ENCODE peak calls at places on chromosomes 11 and 22, in seven cellular contexts. D, I, N, L, T, S and B are unnamed samples.

GRCh38 chr11:82996966-82997606 is 74.6 kb downstream of the RAB30 start:
- DNase-seq in L (no peak), D (no peak), S (no peak), I (no peak), N (peak), T (no peak), B (no peak)

GRCh38 chr11:73163638-73164174 is 21.6 kb upstream of the FCHSD2 start:
- DNase-seq in D (no peak), N (no peak), L (peak), T (no peak), I (no peak), S (no peak), B (peak)

GRCh38 chr11:975824-976223 is 50.2 kb downstream of the AP2A2 start:
- DNase-seq in L (peak), T (peak), D (peak), I (no peak), S (peak), N (no peak), B (peak)

GRCh38 chr11:22467741-22468140 is 129.6 kb downstream of the SLC17A6 start:
- DNase-seq in S (no peak), D (no peak), L (no peak), N (no peak), I (no peak), T (no peak), B (no peak)

GRCh38 chr11:2302844-2303626 is 1.2 kb downstream of the TSPAN32 start:
- DNase-seq in S (peak), L (no peak), N (no peak), T (no peak), D (no peak), I (no peak), B (no peak)

GRCh38 chr11:40722179-40722795 is 737.2 kb downstream of the LRRC4C start:
- DNase-seq in I (no peak), T (peak), L (peak), D (no peak), N (no peak), S (peak), B (peak)

GRCh38 chr22:45612940-45613339 is 58.7 kb upstream of the ATXN10 start:
- DNase-seq in L (no peak), N (no peak), S (no peak), T (no peak), D (no peak), I (no peak), B (no peak)

GRCh38 chr22:39349967-39350802 is at the start of gene SYNGR1:
- DNase-seq in S (peak), I (no peak), N (no peak), L (no peak), D (no peak), T (no peak), B (no peak)

GRCh38 chr11:77522215-77522614 is 48.3 kb upstream of the PAK1 start:
- DNase-seq in T (no peak), I (no peak), L (no peak), N (no peak), S (no peak), D (no peak), B (no peak)

GRCh38 chr11:35555238-35555887 is 29.9 kb upstream of the PAMR1 start:
- DNase-seq in D (no peak), I (no peak), T (no peak), L (no peak), S (no peak), N (no peak), B (no peak)

GRCh38 chr11:132028380-132029240 is 658.2 kb downstream of the NTM start:
- DNase-seq in N (no peak), L (peak), I (no peak), S (peak), T (peak), D (no peak), B (peak)

GRCh38 chr11:62664405-62665074 is 470 bp downstream of the C11orf98 start:
- DNase-seq in S (peak), D (no peak), L (peak), I (no peak), N (no peak), T (peak), B (peak)

GRCh38 chr11:33634291-33634834 is 66.3 kb downstream of the C11orf91 start:
- DNase-seq in T (no peak), D (no peak), L (no peak), N (no peak), S (no peak), I (peak), B (no peak)

GRCh38 chr11:63613517-63614135 is 607 bp downstream of the PLAAT3 start:
- DNase-seq in L (no peak), N (no peak), S (peak), I (no peak), T (peak), D (peak), B (peak)

GRCh38 chr22:47382164-47382890 is 619.9 kb downstream of the TBC1D22A start:
- DNase-seq in D (no peak), L (no peak), I (no peak), N (no peak), S (no peak), T (no peak), B (no peak)

GRCh38 chr11:72231396-72232259 is 7.1 kb downstream of the INPPL1 start:
- DNase-seq in D (no peak), L (no peak), N (no peak), T (no peak), I (no peak), S (no peak), B (no peak)

GRCh38 chr11:70948855-70949551 is 303.4 kb downstream of the SHANK2 start:
- DNase-seq in T (no peak), N (no peak), I (no peak), D (no peak), S (peak), L (no peak), B (no peak)

GRCh38 chr11:86476109-86476861 is 101.6 kb downstream of the CCDC81 start:
- DNase-seq in N (no peak), D (no peak), S (no peak), I (no peak), L (peak), T (no peak), B (no peak)

GRCh38 chr11:86761978-86762377 is 38.4 kb upstream of the PRSS23 start:
- DNase-seq in I (no peak), D (no peak), N (no peak), S (no peak), L (no peak), T (no peak), B (no peak)

GRCh38 chr11:111447931-111448330 is 64.3 kb downstream of the BTG4 start:
- DNase-seq in L (no peak), N (no peak), D (no peak), I (no peak), T (no peak), S (peak), B (no peak)

GRCh38 chr11:74147199-74147929 is 23.4 kb downstream of the C2CD3 start:
- DNase-seq in S (no peak), I (no peak), N (no peak), D (no peak), L (no peak), T (no peak), B (no peak)

GRCh38 chr11:109421981-109422590 is at the start of gene C11orf87:
- DNase-seq in I (no peak), S (peak), D (peak), T (no peak), L (no peak), N (no peak), B (no peak)

GRCh38 chr11:95487391-95487790 is 256.4 kb upstream of the SESN3 start:
- DNase-seq in L (no peak), N (peak), D (no peak), S (no peak), I (no peak), T (no peak), B (no peak)

GRCh38 chr11:114182471-114182968 is 113.7 kb upstream of the NNMT start:
- DNase-seq in L (no peak), T (no peak), N (no peak), D (no peak), S (no peak), I (no peak), B (no peak)

GRCh38 chr22:24465566-24465965 is 29.6 kb upstream of the UPB1 start:
- DNase-seq in N (no peak), S (no peak), D (no peak), T (no peak), I (peak), L (peak), B (no peak)

GRCh38 chr22:36238348-36239149 is 778 bp downstream of the APOL2 start:
- DNase-seq in L (no peak), I (no peak), T (peak), N (no peak), D (no peak), S (peak), B (no peak)

GRCh38 chr11:10806206-10806605 is 2.5 kb downstream of the EIF4G2 start:
- DNase-seq in D (no peak), S (no peak), L (no peak), N (no peak), I (no peak), T (no peak), B (no peak)

GRCh38 chr11:110327508-110327907 is 31.1 kb upstream of the RDX start:
- DNase-seq in L (no peak), T (no peak), N (no peak), I (no peak), D (no peak), S (no peak), B (no peak)

GRCh38 chr22:35541254-35541748 is 670 bp downstream of the RASD2 start:
- DNase-seq in L (no peak), T (no peak), N (no peak), I (no peak), D (no peak), S (peak), B (no peak)

GRCh38 chr11:123653405-123653996 is 923 bp downstream of the SCN3B start:
- DNase-seq in N (no peak), D (no peak), I (no peak), S (no peak), L (no peak), T (no peak), B (no peak)

GRCh38 chr11:70866834-70867233 is 385.5 kb downstream of the SHANK2 start:
- DNase-seq in S (no peak), L (no peak), N (no peak), I (no peak), D (no peak), T (no peak), B (no peak)

GRCh38 chr11:73198677-73199076 is 19.4 kb upstream of the P2RY2 start:
- DNase-seq in I (peak), T (peak), L (peak), D (no peak), N (no peak), S (no peak), B (no peak)

GRCh38 chr11:12148466-12148865 is 38.1 kb downstream of the MICAL2 start:
- DNase-seq in D (no peak), N (no peak), L (no peak), T (no peak), I (no peak), S (no peak), B (no peak)

GRCh38 chr11:12150831-12151382 is 40.5 kb downstream of the MICAL2 start:
- DNase-seq in T (no peak), D (no peak), L (no peak), I (no peak), N (no peak), S (no peak), B (no peak)

GRCh38 chr11:12148882-12149281 is 38.5 kb downstream of the MICAL2 start:
- DNase-seq in L (peak), D (no peak), I (no peak), N (no peak), T (no peak), S (no peak), B (no peak)

GRCh38 chr11:12147827-12148226 is 37.4 kb downstream of the MICAL2 start:
- DNase-seq in S (no peak), T (no peak), L (no peak), N (no peak), I (no peak), D (no peak), B (no peak)

GRCh38 chr11:12149672-12150225 is 39.4 kb downstream of the MICAL2 start:
- DNase-seq in D (no peak), S (no peak), T (peak), L (no peak), N (no peak), I (no peak), B (no peak)
- TF ChIP-seq JUND in D (no peak), S (no peak), T (peak), L (no peak), N (no peak), I (no peak), B (no peak)

GRCh38 chr11:61325649-61326414 is 7.1 kb downstream of the DDB1 start:
- DNase-seq in L (no peak), T (no peak), N (no peak), I (no peak), D (no peak), S (no peak), B (no peak)
- TF ChIP-seq JUND in L (no peak), T (no peak), N (no peak), I (no peak), D (no peak), S (no peak), B (no peak)

GRCh38 chr22:48980409-48980808 is 847.3 kb downstream of the BRD1 start:
- DNase-seq in L (no peak), D (no peak), N (no peak), T (no peak), S (no peak), I (no peak), B (no peak)

GRCh38 chr22:48980918-48981317 is 846.8 kb downstream of the BRD1 start:
- DNase-seq in N (no peak), S (no peak), I (no peak), D (no peak), T (no peak), L (no peak), B (no peak)

GRCh38 chr22:48981671-48982070 is 846.0 kb downstream of the BRD1 start:
- DNase-seq in N (no peak), L (no peak), I (no peak), D (no peak), S (no peak), T (no peak), B (no peak)

GRCh38 chr22:48976556-48977535 is 850.8 kb downstream of the BRD1 start:
- DNase-seq in L (peak), I (no peak), D (no peak), N (no peak), S (no peak), T (no peak), B (no peak)

DNA sequence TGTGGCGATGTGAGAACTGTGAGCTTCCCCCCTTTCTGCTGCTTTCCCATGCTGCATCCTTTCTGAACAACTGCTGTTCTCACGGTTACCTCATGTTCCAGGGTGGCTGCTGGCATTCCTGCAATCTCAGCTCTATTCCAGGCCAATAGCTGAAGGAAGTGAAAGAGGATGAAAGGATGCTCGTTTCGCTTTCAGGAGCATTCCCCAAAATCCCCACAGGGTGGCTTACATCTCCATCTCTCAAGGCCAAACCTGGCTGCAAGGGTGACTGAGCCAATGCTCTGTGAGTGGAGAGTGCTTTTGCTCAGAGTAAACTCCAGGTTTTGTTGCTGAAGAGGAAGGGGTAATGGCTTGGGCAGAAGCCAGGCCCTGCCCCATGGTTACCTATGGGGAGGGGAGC is 848.2 kb downstream of the BRD1 start:
- DNase-seq in I (peak), T (peak), N (no peak), S (no peak), D (no peak), L (peak), B (no peak)
- TF ChIP-seq JUND in I (no peak), T (no peak), N (no peak), S (no peak), D (no peak), L (no peak), B (no peak)

GRCh38 chr11:66739983-66740382 is 11.0 kb upstream of the SPTBN2 start:
- DNase-seq in D (no peak), S (no peak), I (no peak), T (no peak), N (no peak), L (no peak), B (no peak)
- TF ChIP-seq JUND in D (no peak), S (no peak), I (no peak), T (no peak), N (no peak), L (no peak), B (no peak)

GRCh38 chr11:47333886-47334443 is 18.5 kb downstream of the MYBPC3 start:
- DNase-seq in N (no peak), I (no peak), D (no peak), S (no peak), L (no peak), T (no peak), B (no peak)
- TF ChIP-seq JUND in N (no peak), I (no peak), D (no peak), S (no peak), L (no peak), T (no peak), B (no peak)

DNA sequence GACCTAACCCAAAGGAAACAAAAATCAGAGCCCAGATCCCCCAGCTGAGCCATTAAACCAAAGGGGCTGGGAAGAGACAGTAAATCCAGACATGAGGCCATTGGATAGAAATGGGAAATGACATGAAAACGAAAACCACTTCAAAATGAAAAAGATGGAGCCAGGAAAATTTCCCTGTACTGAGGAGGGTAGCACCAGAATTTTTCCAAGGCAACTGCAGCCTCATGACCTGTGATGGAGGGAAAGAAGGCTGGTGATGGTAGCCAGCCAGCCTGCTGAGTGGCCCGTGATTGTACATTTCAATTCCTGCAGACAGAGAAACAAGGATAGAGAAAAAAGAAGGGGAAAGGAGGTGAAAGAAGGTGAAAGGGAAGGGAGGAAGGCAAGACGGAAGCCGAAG is 268.4 kb upstream of the PLET1 start:
- DNase-seq in S (no peak), I (no peak), T (no peak), D (no peak), N (no peak), L (no peak), B (no peak)
- TF ChIP-seq JUND in S (no peak), I (no peak), T (no peak), D (no peak), N (no peak), L (no peak), B (no peak)

DNA sequence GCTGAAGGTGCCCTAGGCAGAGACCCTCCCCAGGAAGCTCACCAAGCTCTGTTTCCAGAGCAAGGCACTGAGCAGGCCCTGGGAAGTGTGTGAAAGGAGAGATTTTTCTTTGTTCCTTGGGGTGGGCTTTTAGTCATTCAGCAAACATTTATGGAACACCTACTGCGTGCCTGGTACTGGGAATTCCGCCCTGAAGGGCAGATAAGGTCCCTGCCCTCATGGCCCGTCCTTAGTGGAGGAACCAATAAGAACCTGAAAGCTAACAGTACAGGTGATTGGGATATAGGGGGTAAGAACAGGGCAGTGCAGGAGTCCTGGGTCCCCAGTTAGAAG is 3.9 kb downstream of the TMEM134 start:
- DNase-seq in I (no peak), T (no peak), N (no peak), S (no peak), D (no peak), L (peak), B (peak)
- TF ChIP-seq JUND in I (no peak), T (no peak), N (no peak), S (no peak), D (no peak), L (no peak), B (no peak)

GRCh38 chr11:6223854-6224253 is 10.6 kb downstream of the FHIP1B start:
- DNase-seq in S (no peak), T (no peak), L (no peak), N (no peak), D (no peak), I (no peak), B (no peak)

GRCh38 chr11:6217722-6218121 is 12.4 kb downstream of the C11orf42 start:
- DNase-seq in S (no peak), N (no peak), L (no peak), D (no peak), T (no peak), I (no peak), B (no peak)

GRCh38 chr11:6214530-6214929 is 9.2 kb downstream of the C11orf42 start:
- DNase-seq in N (no peak), I (no peak), D (no peak), S (no peak), T (no peak), L (no peak), B (no peak)

GRCh38 chr11:6216501-6216900 is 11.1 kb downstream of the C11orf42 start:
- DNase-seq in L (no peak), T (no peak), I (no peak), S (no peak), D (no peak), N (no peak), B (no peak)

GRCh38 chr11:6219359-6219758 is 14.0 kb downstream of the C11orf42 start:
- DNase-seq in N (no peak), S (no peak), D (no peak), L (no peak), T (no peak), I (no peak), B (no peak)
- TF ChIP-seq JUND in N (no peak), S (peak), D (no peak), L (no peak), T (no peak), I (no peak), B (no peak)